ENCODE peak calls at places on chromosomes 5 and 9, in four cellular contexts. T is LNCaP clone FGC, K is BJ, S is ovary. C is an unnamed sample.

GRCh38 chr9:82581516-82581915 is 481.4 kb downstream of the RASEF start:
- DNase-seq in T (no peak), S (no peak), K (no peak), C (no peak)

GRCh38 chr5:132426525-132427138 is 57.1 kb downstream of the SLC22A5 start:
- DNase-seq in T (no peak), K (peak), S (peak), C (no peak)

GRCh38 chr5:10229306-10230048 is 20.2 kb downstream of the ATPSCKMT start:
- DNase-seq in T (no peak), S (no peak), K (peak), C (no peak)

GRCh38 chr5:134223406-134224251 is 2.2 kb downstream of the PPP2CA start:
- DNase-seq in K (no peak), T (no peak), S (no peak), C (no peak)

GRCh38 chr9:124390812-124391658 is 24.2 kb downstream of the PSMB7 start:
- DNase-seq in K (no peak), T (peak), S (no peak), C (no peak)

GRCh38 chr5:54703091-54703490 is 185.5 kb downstream of the SNX18 start:
- DNase-seq in K (peak), S (peak), T (no peak), C (no peak)

GRCh38 chr5:116626272-116626723 is 51.7 kb upstream of the SEMA6A start:
- DNase-seq in S (peak), K (no peak), T (no peak), C (no peak)

GRCh38 chr5:107792940-107793339 is 122.2 kb upstream of the EFNA5 start:
- DNase-seq in K (no peak), S (no peak), T (no peak), C (no peak)

GRCh38 chr5:103511554-103511885 is 51.1 kb downstream of the NUDT12 start:
- DNase-seq in S (no peak), T (no peak), K (peak), C (no peak)

GRCh38 chr9:114374936-114375335 is 12.8 kb downstream of the AKNA start:
- DNase-seq in K (no peak), S (peak), T (no peak), C (no peak)
- TF ChIP-seq CTCF in K (no peak), S (no peak), T (no peak), C (no peak)

DNA sequence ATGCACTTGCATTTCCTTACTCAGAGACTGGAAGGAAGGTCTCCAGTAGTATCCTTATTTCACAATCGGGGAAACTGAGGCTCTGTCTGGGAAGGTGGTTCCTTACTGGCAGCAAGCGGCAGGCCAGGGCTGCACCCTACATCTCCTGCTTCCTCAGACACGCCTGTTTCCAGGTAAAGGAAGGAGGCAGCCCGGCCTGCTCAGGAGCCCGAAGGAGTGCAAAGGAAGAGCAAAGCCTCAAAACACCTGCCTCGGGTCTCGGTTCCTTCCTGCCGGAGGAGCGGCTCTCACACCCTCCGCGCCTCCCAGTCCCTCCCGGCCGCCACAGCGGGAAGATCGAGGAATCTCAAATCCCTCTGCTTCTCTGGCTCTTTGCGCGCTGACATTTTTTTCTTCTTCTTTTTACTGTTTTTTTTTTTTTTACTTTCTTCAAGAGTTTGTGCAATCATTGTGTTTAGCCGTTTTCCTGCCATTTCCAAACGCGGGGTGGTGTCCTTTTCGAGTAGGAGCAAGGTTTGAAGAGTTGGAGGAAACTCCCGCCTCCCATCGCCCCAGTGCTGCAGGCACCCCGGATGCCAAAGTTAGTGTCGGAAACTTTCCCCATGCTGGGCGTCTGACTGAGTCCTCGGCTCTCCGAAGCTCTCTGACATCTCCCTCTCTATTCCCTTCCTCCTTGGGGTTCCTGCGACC is 1.0 kb downstream of the GGTA1 start:
- DNase-seq in T (no peak), S (peak), K (no peak), C (no peak)
- TF ChIP-seq CTCF in T (no peak), S (no peak), K (no peak), C (peak)

DNA sequence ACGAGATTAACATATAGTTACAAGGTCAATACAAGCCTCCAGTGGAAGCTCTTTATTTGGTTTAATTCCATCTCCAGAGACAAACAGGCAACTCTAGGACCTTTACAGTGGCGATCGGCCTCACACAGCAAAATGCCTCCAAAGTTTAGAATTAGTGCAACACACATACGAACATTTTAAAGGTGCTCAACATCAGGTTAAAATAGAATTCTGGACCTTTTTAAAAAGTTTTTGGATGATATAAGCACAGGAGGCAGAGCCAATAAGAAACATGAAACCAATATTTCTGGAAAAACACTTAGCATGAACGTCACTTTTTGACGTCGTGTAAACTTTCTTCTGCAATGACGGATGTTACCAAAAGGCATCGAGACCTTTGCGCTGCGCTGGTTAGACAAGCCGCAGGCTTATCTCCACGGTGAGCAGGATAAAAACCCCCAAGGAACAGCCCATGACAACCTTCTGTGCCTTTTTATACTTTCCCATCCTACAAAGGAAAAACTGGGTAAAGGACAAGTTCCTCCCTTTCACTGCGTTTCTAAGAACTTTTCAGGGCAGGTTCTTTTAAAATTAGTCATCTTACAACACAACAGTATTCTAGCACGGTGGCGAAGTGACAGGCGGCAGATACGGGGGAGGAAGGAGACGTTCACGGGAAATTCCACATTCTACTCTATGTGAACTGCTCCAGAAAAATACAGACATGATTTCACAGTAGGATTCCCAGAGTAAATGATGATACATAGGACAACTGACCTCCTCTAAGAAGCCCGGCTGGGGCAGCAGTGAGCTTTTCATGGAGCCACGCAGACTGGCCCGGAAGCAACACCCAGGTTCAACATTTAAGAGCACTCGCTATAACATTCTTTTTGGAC is 52.2 kb downstream of the USP20 start:
- DNase-seq in K (no peak), S (no peak), T (no peak), C (no peak)
- TF ChIP-seq CTCF in K (peak), S (no peak), T (no peak), C (peak)

GRCh38 chr5:39498247-39498952 is 73.6 kb upstream of the DAB2 start:
- DNase-seq in S (no peak), K (no peak), T (no peak), C (no peak)

GRCh38 chr5:39503148-39503547 is 78.4 kb upstream of the DAB2 start:
- DNase-seq in K (no peak), S (no peak), T (no peak), C (no peak)

GRCh38 chr5:39502704-39503103 is 77.9 kb upstream of the DAB2 start:
- DNase-seq in S (no peak), K (no peak), T (no peak), C (no peak)

GRCh38 chr5:39500656-39501295 is 76.0 kb upstream of the DAB2 start:
- DNase-seq in T (no peak), K (no peak), S (no peak), C (no peak)

GRCh38 chr5:39501403-39501802 is 76.6 kb upstream of the DAB2 start:
- DNase-seq in T (no peak), K (no peak), S (peak), C (no peak)
- TF ChIP-seq CTCF in T (no peak), K (no peak), S (no peak), C (no peak)

GRCh38 chr5:28468121-28468520 is 1429.7 kb upstream of the CDH9 start:
- DNase-seq in S (no peak), K (no peak), T (no peak), C (no peak)

GRCh38 chr5:28473531-28474107 is 1435.2 kb upstream of the CDH9 start:
- DNase-seq in K (no peak), S (no peak), T (peak), C (no peak)
- TF ChIP-seq CTCF in K (no peak), S (no peak), T (peak), C (peak)

GRCh38 chr5:140041099-140041491 is 2.0 kb downstream of the NRG2 start:
- DNase-seq in S (no peak), T (no peak), K (no peak), C (no peak)

GRCh38 chr5:140042551-140043507 is at the start of gene NRG2:
- DNase-seq in S (peak), T (no peak), K (no peak), C (no peak)

GRCh38 chr5:140041492-140042421 is 1.3 kb downstream of the NRG2 start:
- DNase-seq in K (no peak), S (peak), T (no peak), C (peak)

GRCh38 chr5:140044041-140044440 is 942 bp upstream of the NRG2 start:
- DNase-seq in S (no peak), T (no peak), K (no peak), C (no peak)

DNA sequence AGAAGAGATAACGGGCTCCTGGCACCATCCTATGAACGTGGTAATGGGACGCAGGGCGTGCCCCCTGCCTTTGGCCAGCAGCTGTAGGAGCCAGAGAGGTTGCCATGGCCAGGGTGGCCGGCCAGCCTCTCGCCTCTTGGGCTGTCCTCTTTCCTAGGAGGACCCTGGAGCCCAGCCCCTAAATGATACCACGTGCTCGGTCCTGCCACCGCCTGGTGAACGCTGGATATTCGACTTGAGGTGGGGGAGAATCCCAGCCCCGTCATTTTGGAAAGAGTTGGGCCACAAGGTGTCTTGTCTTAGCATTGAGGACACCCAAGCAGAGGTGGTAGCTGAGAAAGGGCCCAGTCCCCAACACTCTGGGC is 391 bp upstream of the NRG2 start:
- DNase-seq in K (no peak), T (no peak), S (peak), C (no peak)
- TF ChIP-seq CTCF in K (no peak), T (peak), S (no peak), C (peak)

DNA sequence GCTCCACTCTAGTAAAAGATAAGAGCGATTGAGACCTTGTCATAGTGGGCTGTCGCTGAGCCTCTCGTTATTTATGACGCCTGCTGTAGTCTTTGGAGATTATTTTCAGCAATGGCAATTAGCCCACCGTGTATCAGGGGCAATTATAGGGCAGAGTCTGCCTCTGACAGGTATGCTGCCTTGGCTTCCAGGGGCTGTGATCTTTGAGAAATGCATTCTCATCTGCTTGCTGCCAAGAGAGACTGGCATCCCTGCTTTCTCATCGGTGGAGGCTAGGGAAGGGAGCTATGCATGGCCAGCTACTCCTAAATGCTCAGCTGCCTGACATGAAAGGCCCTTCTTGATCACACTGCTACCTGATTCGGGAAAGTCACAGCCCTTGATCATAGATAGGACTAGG is 426.8 kb upstream of the CLINT1 start:
- DNase-seq in K (no peak), S (no peak), T (no peak), C (no peak)
- TF ChIP-seq CTCF in K (no peak), S (no peak), T (no peak), C (no peak)

GRCh38 chr5:177516601-177517568 is at the start of gene DDX41:
- DNase-seq in K (peak), T (peak), S (peak), C (no peak)
- TF ChIP-seq CTCF in K (peak), T (peak), S (no peak), C (peak)

DNA sequence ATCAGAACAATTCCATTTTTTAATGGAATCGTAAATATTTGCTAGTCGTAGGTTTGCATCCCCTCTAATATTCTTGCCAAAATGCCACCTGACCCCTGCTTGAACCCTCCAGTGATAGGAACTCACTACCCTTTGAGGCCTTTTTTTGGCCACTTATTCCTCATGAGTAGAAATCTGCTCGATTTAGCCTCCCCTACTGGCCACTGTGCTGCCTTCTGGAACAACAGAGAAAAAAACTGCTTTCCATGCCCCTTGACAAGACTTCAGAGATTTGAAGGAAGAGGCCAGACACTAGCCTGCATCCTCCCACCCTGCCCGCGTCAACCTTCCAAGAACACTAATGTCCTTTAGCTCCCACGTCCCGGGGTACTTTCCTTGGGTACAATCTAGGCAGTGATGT is 4.1 kb downstream of the CCDC69 start:
- DNase-seq in S (no peak), K (no peak), T (no peak), C (no peak)
- TF ChIP-seq CTCF in S (no peak), K (peak), T (no peak), C (peak)

DNA sequence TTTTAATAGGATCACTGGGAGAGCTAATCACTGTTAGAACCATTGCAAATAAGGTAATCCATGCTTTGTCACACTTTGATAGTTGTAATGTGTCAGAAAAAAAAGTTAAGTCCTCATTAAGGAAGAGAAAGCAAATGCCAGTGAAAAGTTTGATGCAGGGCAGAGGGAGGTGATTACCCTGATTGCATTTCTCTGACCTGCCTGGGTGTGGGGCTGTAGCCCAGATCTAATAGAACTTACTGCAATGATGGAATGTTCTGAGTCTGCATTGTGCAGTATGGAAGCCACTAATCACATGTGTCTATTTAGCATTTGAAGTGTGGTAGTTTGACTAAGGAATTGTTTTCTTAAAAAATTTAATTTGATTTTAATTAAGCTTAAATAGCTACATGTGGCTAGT is 202.7 kb downstream of the ATP10B start:
- DNase-seq in S (no peak), K (no peak), T (no peak), C (no peak)
- TF ChIP-seq CTCF in S (no peak), K (no peak), T (peak), C (peak)